ENCODE peak calls at places on chromosomes 5 and 9, in ten cellular contexts. R is AG08395; Q is GM13977; K is T-helper 1 cell; O is Calu3; B is H54; L is astrocyte of the spinal cord; P is activated CD8-positive, alpha-beta T cell treated with anti-CD3 and anti-CD28 coated beads for 36 hours; Y is M059J; V is stimulated activated CD4-positive, alpha-beta T cell treated with anti-CD3 and anti-CD28 coated beads, Interleukin-15, amount 100 ng/mL, for 1 hour. A is an unnamed sample.

GRCh38 chr5:28397502-28397941 is 1359.1 kb upstream of the CDH9 start:
- DNase-seq in B (no peak), L (peak; percentile 72), Y (peak; percentile 85), Q (no peak), K (no peak), V (no peak), R (no peak), P (no peak), O (no peak), A (no peak)

GRCh38 chr5:57175586-57175985 is 1.7 kb downstream of the GPBP1 start:
- DNase-seq in Y (peak; percentile 46), B (no peak), K (no peak), Q (peak; percentile 54), R (no peak), P (peak; percentile 75), L (no peak), V (no peak), O (peak; percentile 43), A (no peak)

GRCh38 chr9:114551750-114552685 is 35.6 kb upstream of the ATP6V1G1 start:
- DNase-seq in P (no peak), Y (peak; percentile 100), R (peak; percentile 99), B (peak; percentile 90), V (no peak), K (no peak), O (peak; percentile 79), L (peak; percentile 97), Q (no peak), A (peak; percentile 93)

GRCh38 chr5:6058055-6058715 is 320.2 kb downstream of the MED10 start:
- DNase-seq in O (no peak), R (no peak), P (no peak), K (no peak), Y (no peak), Q (no peak), V (no peak), L (no peak), B (no peak), A (no peak)

GRCh38 chr5:58462623-58463230 is 2.8 kb upstream of the PLK2 start:
- DNase-seq in K (peak; percentile 7), P (peak; percentile 42), L (peak; percentile 74), Y (peak; percentile 62), V (no peak), B (no peak), Q (peak; percentile 50), R (peak; percentile 50), O (peak; percentile 59), A (peak; percentile 60)

GRCh38 chr5:9284781-9285307 is 261.0 kb downstream of the SEMA5A start:
- DNase-seq in R (peak; percentile 61), L (peak; percentile 43), K (no peak), V (no peak), B (no peak), Y (peak; percentile 30), Q (no peak), P (no peak), O (no peak), A (peak; percentile 90)

GRCh38 chr5:148482697-148483462 is 99.1 kb downstream of the FBXO38 start:
- DNase-seq in L (peak; percentile 40), K (peak; percentile 32), Y (peak; percentile 20), P (peak; percentile 71), Q (peak; percentile 51), V (peak; percentile 8), B (peak; percentile 31), R (peak; percentile 67), O (peak; percentile 71), A (peak; percentile 40)

GRCh38 chr5:172123269-172123692 is 64.7 kb downstream of the STK10 start:
- DNase-seq in Y (peak; percentile 67), O (no peak), P (no peak), K (no peak), Q (no peak), V (no peak), B (peak; percentile 72), R (peak; percentile 93), L (peak; percentile 75), A (peak; percentile 94)

GRCh38 chr5:32711693-32712462 is 757 bp downstream of the NPR3 start:
- DNase-seq in Q (peak; percentile 39), R (peak; percentile 48), L (peak; percentile 43), Y (no peak), O (no peak), K (no peak), P (peak; percentile 12), V (no peak), B (no peak), A (peak; percentile 65)

GRCh38 chr5:121559832-121560231 is 291.9 kb upstream of the FTMT start:
- DNase-seq in L (no peak), B (no peak), Y (no peak), K (no peak), Q (no peak), V (no peak), O (no peak), R (no peak), P (no peak), A (no peak)